ENCODE peak calls at places on chromosomes 7 and 10, in ten cellular contexts. Z is endothelial cell, G is astrocyte, L is progenitor cell of endocrine pancreas, P is neural progenitor cell, N is osteocyte, J is AG10803, H is mammary epithelial cell, W is fibroblast of pulmonary artery, X is fibroblast of lung. M is an unnamed sample.

GRCh38 chr7:48225101-48225500 is 53.8 kb downstream of the ABCA13 start:
- DNase-seq in Z (no peak), G (no peak), L (no peak), P (no peak), N (no peak), J (no peak), H (no peak), W (no peak), X (no peak), M (no peak)

GRCh38 chr7:94295805-94296204 is 98.9 kb upstream of the COL1A2 start:
- DNase-seq in Z (no peak), G (peak; percentile 79), L (no peak), P (no peak), N (no peak), J (peak; percentile 91), H (peak; percentile 30), W (peak; percentile 91), X (peak; percentile 92), M (no peak)

GRCh38 chr10:103678104-103678526 is 177.3 kb downstream of the SH3PXD2A start:
- DNase-seq in Z (no peak), G (peak; percentile 90), L (no peak), P (peak; percentile 55), N (peak; percentile 94), J (peak; percentile 99), H (no peak), W (peak; percentile 98), X (peak; percentile 99), M (peak; percentile 79)

GRCh38 chr7:158975526-158976467 is 119.4 kb downstream of the DYNC2I1 start:
- DNase-seq in Z (no peak), G (no peak), L (no peak), P (peak; percentile 63), N (no peak), J (no peak), H (no peak), W (no peak), X (no peak), M (no peak)

GRCh38 chr7:130473877-130474276 is 18.0 kb upstream of the MEST start:
- DNase-seq in Z (no peak), G (no peak), L (no peak), P (no peak), N (no peak), J (no peak), H (no peak), W (no peak), X (no peak), M (no peak)

GRCh38 chr7:117791877-117792780 is 81.1 kb downstream of the CTTNBP2 start:
- DNase-seq in Z (no peak), G (no peak), L (no peak), P (no peak), N (no peak), J (no peak), H (no peak), W (no peak), X (no peak), M (no peak)

GRCh38 chr10:114504769-114505579 is 100.7 kb upstream of the AFAP1L2 start:
- DNase-seq in Z (no peak), G (peak; percentile 94), L (no peak), P (no peak), N (no peak), J (peak; percentile 83), H (peak; percentile 79), W (peak; percentile 98), X (peak; percentile 88), M (no peak)

GRCh38 chr10:87816842-87817178 is 1.2 kb downstream of the ATAD1 start:
- DNase-seq in Z (no peak), G (no peak), L (no peak), P (no peak), N (no peak), J (no peak), H (no peak), W (no peak), X (peak; percentile 5), M (no peak)

GRCh38 chr7:114722562-114722961 is 199.3 kb upstream of the MDFIC start:
- DNase-seq in Z (no peak), G (no peak), L (no peak), P (no peak), N (no peak), J (no peak), H (no peak), W (no peak), X (no peak), M (no peak)

GRCh38 chr7:157652954-157653826 is 316.4 kb downstream of the DNAJB6 start:
- DNase-seq in Z (no peak), G (no peak), L (no peak), P (no peak), N (no peak), J (no peak), H (no peak), W (no peak), X (no peak), M (no peak)

GRCh38 chr7:131544021-131544420 is 12.4 kb downstream of the PODXL start:
- DNase-seq in Z (no peak), G (no peak), L (no peak), P (no peak), N (no peak), J (no peak), H (no peak), W (no peak), X (no peak), M (no peak)

GRCh38 chr7:68107968-68108367 is 1111.3 kb downstream of the TYW1 start:
- DNase-seq in Z (no peak), G (peak; percentile 93), L (no peak), P (no peak), N (no peak), J (peak; percentile 86), H (no peak), W (no peak), X (no peak), M (no peak)

GRCh38 chr10:75250934-75251333 is 15.2 kb upstream of the COMTD1 start:
- DNase-seq in Z (no peak), G (no peak), L (no peak), P (no peak), N (no peak), J (no peak), H (peak; percentile 87), W (no peak), X (no peak), M (no peak)

GRCh38 chr10:79142522-79143309 is 74.0 kb downstream of the ZMIZ1 start:
- DNase-seq in Z (no peak), G (no peak), L (no peak), P (no peak), N (no peak), J (no peak), H (no peak), W (no peak), X (no peak), M (no peak)
- TF ChIP-seq CTCF in Z (no peak), G (no peak), L (no peak), P (peak; percentile 28), N (no peak), J (no peak), H (no peak), W (no peak), X (no peak), M (no peak)

GRCh38 chr10:59635502-59636290 is 74.0 kb downstream of the SLC16A9 start:
- DNase-seq in Z (no peak), G (peak; percentile 22), L (no peak), P (no peak), N (no peak), J (no peak), H (peak; percentile 8), W (no peak), X (no peak), M (no peak)

GRCh38 chr10:59631882-59632281 is 77.8 kb downstream of the SLC16A9 start:
- DNase-seq in Z (no peak), G (no peak), L (no peak), P (no peak), N (no peak), J (no peak), H (peak; percentile 11), W (no peak), X (no peak), M (no peak)

GRCh38 chr10:59631237-59631636 is 78.4 kb downstream of the SLC16A9 start:
- DNase-seq in Z (no peak), G (no peak), L (no peak), P (no peak), N (no peak), J (no peak), H (no peak), W (no peak), X (no peak), M (no peak)

GRCh38 chr10:59634102-59634501 is 75.5 kb downstream of the SLC16A9 start:
- DNase-seq in Z (no peak), G (no peak), L (no peak), P (no peak), N (no peak), J (no peak), H (no peak), W (no peak), X (no peak), M (no peak)

GRCh38 chr10:59633063-59633462 is 76.6 kb downstream of the SLC16A9 start:
- DNase-seq in Z (no peak), G (no peak), L (no peak), P (no peak), N (no peak), J (no peak), H (no peak), W (no peak), X (no peak), M (no peak)
- TF ChIP-seq CTCF in Z (no peak), G (no peak), L (peak; percentile 23), P (peak; percentile 21), N (no peak), J (no peak), H (no peak), W (no peak), X (no peak), M (no peak)

DNA sequence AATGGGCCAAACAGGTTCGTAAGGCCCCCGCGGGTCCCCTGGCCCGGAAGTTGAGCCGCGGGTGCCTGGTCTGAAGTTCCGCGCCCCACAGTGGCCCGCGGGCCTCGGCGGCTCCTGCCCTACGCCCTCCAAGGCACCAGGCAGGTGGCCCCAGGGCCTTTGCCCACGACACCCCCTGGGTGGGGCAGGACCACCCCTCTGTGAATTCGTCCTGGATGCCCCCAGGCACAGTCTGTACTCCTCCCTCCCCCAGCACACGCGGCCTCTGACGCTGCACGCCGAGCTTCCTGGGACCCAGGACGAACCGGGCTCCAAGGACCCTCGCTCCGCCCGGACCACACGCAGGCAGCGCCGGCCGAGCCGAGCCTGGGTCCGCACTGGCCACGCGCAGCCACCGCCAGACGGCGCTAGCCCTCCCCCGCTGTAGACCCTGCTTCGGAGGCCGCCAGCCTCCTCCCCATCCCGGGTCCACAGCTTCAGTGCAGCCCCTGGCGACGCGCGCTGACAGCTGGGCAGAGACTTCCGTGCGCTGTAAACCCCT is 810 bp upstream of the TCERG1L start:
- DNase-seq in Z (no peak), G (no peak), L (peak; percentile 67), P (peak; percentile 94), N (no peak), J (no peak), H (no peak), W (no peak), X (no peak), M (no peak)
- TF ChIP-seq CTCF in Z (no peak), G (no peak), L (peak; percentile 93), P (peak; percentile 94), N (peak; percentile 24), J (no peak), H (no peak), W (no peak), X (no peak), M (peak; percentile 20)

DNA sequence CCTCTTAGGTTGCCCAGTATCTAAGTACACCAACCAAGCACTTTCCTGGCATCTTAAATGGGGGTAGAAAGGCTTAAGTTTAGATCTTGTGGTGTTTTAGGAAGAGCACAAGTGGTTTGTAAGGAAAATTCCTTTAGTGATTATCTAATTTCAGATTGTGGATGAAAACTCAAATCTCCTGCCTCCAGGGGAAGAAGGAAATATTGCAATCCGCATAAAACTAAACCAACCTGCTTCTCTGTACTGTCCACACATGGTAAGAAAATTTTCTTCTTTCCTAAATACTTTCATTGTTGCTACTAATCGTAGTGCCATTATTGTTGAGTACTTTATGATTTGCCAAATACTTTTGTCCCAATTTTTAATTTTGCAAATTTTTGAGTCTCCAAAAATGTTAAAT is 31.1 kb downstream of the ACSM6 start:
- DNase-seq in Z (no peak), G (no peak), L (no peak), P (no peak), N (no peak), J (no peak), H (no peak), W (no peak), X (no peak), M (no peak)
- TF ChIP-seq CTCF in Z (no peak), G (no peak), L (no peak), P (no peak), N (peak; percentile 9), J (no peak), H (peak; percentile 7), W (no peak), X (no peak), M (no peak)

M was measured in left ventricle myocardium inferior.